ENCODE peak calls at places on chromosome 17, in ten cellular contexts. E, Q, P, V, Y, G, U, C, F and A are unnamed samples.

GRCh38 chr17:29358421-29358820 is 31.7 kb upstream of the TAOK1 start:
- DNase-seq in Q (no peak), Y (no peak), C (no peak), U (no peak), P (no peak), V (no peak), F (no peak), G (no peak), E (no peak), A (no peak)

GRCh38 chr17:33778505-33779398 is 476.3 kb upstream of the CCL2 start:
- DNase-seq in E (peak), G (peak), V (no peak), C (no peak), U (no peak), F (peak), P (peak), Y (peak), Q (peak), A (no peak)

GRCh38 chr17:68491864-68492263 is 20.4 kb upstream of the PRKAR1A start:
- DNase-seq in V (peak), U (no peak), Y (no peak), F (no peak), G (peak), E (no peak), P (peak), Q (no peak), C (peak), A (no peak)

GRCh38 chr17:56896968-56897359 is 16.9 kb downstream of the TRIM25 start:
- DNase-seq in Y (no peak), Q (no peak), U (no peak), E (no peak), P (peak), F (no peak), V (no peak), C (peak), G (peak), A (no peak)

GRCh38 chr17:40597168-40598020 is 32.1 kb upstream of the CCR7 start:
- DNase-seq in P (no peak), G (no peak), Q (no peak), Y (no peak), V (no peak), F (no peak), U (no peak), E (no peak), C (no peak), A (no peak)

GRCh38 chr17:43966276-43966675 is 12.5 kb upstream of the PYY start:
- DNase-seq in Q (no peak), E (no peak), P (no peak), U (no peak), Y (no peak), F (no peak), V (no peak), C (no peak), G (no peak), A (no peak)

GRCh38 chr17:77322534-77323412 is 182.0 kb downstream of the SEC14L1 start:
- DNase-seq in P (peak), E (peak), U (no peak), Y (peak), G (peak), F (peak), V (peak), C (peak), Q (no peak), A (peak)

GRCh38 chr17:68318103-68318991 is 27.1 kb downstream of the ARSG start:
- DNase-seq in U (no peak), G (peak), Y (peak), F (peak), Q (no peak), P (peak), C (no peak), E (peak), V (no peak), A (no peak)

GRCh38 chr17:6496116-6496481 is 51.8 kb downstream of the PIMREG start:
- DNase-seq in Q (peak), C (peak), F (no peak), P (no peak), U (no peak), Y (no peak), E (no peak), G (no peak), V (peak), A (peak)

GRCh38 chr17:14882131-14882530 is 383.0 kb downstream of the PMP22 start:
- DNase-seq in G (no peak), U (no peak), V (no peak), Q (no peak), P (no peak), Y (no peak), C (no peak), F (no peak), E (peak), A (no peak)

GRCh38 chr17:8807070-8807550 is 7.9 kb upstream of the MFSD6L start:
- DNase-seq in Q (no peak), Y (no peak), P (no peak), U (no peak), F (no peak), E (no peak), C (peak), V (no peak), G (no peak), A (no peak)

GRCh38 chr17:9905902-9906301 is 831 bp upstream of the RCVRN start:
- DNase-seq in C (no peak), E (no peak), F (peak), P (peak), Y (peak), G (no peak), U (no peak), V (no peak), Q (no peak), A (no peak)

GRCh38 chr17:57980522-57980921 is 7.5 kb downstream of the VEZF1 start:
- DNase-seq in F (no peak), Y (no peak), P (no peak), V (no peak), U (no peak), E (no peak), Q (no peak), G (no peak), C (peak), A (no peak)

GRCh38 chr17:65742433-65743312 is 181.2 kb upstream of the AXIN2 start:
- DNase-seq in E (peak), V (no peak), F (peak), P (no peak), C (no peak), Q (peak), Y (peak), G (no peak), U (no peak), A (no peak)

GRCh38 chr17:31085563-31085962 is 9.2 kb upstream of the NF1 start:
- DNase-seq in P (no peak), F (no peak), V (no peak), Q (no peak), Y (no peak), G (no peak), E (peak), U (no peak), C (no peak), A (no peak)

GRCh38 chr17:8532021-8532420 is 96.3 kb downstream of the NDEL1 start:
- DNase-seq in C (no peak), Y (peak), G (peak), Q (no peak), E (peak), P (peak), V (no peak), U (no peak), F (peak), A (no peak)

GRCh38 chr17:67639997-67640396 is 77.7 kb upstream of the NOL11 start:
- DNase-seq in F (no peak), G (no peak), P (no peak), Y (no peak), E (no peak), V (no peak), U (no peak), Q (no peak), C (no peak), A (no peak)

GRCh38 chr17:70298929-70299529 is 129.7 kb downstream of the KCNJ2 start:
- DNase-seq in G (no peak), C (no peak), E (no peak), V (no peak), U (no peak), Y (no peak), F (no peak), Q (no peak), P (no peak), A (no peak)

GRCh38 chr17:37821025-37821713 is 76.3 kb upstream of the HNF1B start:
- DNase-seq in F (no peak), Y (no peak), Q (no peak), P (no peak), U (no peak), E (peak), C (peak), V (no peak), G (no peak), A (no peak)

GRCh38 chr17:9204623-9205329 is 183.5 kb downstream of the NTN1 start:
- DNase-seq in C (no peak), Q (no peak), V (no peak), F (no peak), Y (no peak), U (no peak), G (no peak), E (no peak), P (no peak), A (no peak)

GRCh38 chr17:79597040-79597439 is 13.8 kb downstream of the RBFOX3 start:
- DNase-seq in Y (no peak), C (no peak), E (no peak), V (no peak), G (no peak), F (no peak), P (no peak), Q (no peak), U (no peak), A (no peak)

GRCh38 chr17:57720636-57721035 is 24.5 kb downstream of the CCDC182 start:
- DNase-seq in G (no peak), V (no peak), P (no peak), E (no peak), Y (no peak), F (no peak), U (no peak), Q (no peak), C (peak), A (no peak)

GRCh38 chr17:29342148-29342765 is 47.9 kb upstream of the TAOK1 start:
- DNase-seq in C (peak), Q (no peak), P (no peak), U (no peak), E (no peak), Y (no peak), F (no peak), G (no peak), V (no peak), A (no peak)

GRCh38 chr17:45234641-45235040 is 13.0 kb downstream of the FMNL1 start:
- DNase-seq in G (no peak), U (no peak), P (no peak), F (peak), C (no peak), V (no peak), E (no peak), Q (no peak), Y (no peak), A (no peak)

GRCh38 chr17:66971249-66971648 is 6.7 kb downstream of the CACNG4 start:
- DNase-seq in V (no peak), E (no peak), Q (no peak), C (no peak), Y (no peak), G (no peak), U (no peak), P (no peak), F (no peak), A (no peak)

GRCh38 chr17:57747221-57748017 is 2.3 kb upstream of the CCDC182 start:
- DNase-seq in P (peak), Q (no peak), F (peak), E (peak), U (no peak), V (no peak), G (peak), Y (peak), C (peak), A (no peak)

GRCh38 chr17:78318407-78318806 is 41.5 kb downstream of the SOCS3 start:
- DNase-seq in V (no peak), U (no peak), P (no peak), F (no peak), Q (no peak), Y (no peak), C (no peak), E (no peak), G (no peak), A (no peak)

DNA sequence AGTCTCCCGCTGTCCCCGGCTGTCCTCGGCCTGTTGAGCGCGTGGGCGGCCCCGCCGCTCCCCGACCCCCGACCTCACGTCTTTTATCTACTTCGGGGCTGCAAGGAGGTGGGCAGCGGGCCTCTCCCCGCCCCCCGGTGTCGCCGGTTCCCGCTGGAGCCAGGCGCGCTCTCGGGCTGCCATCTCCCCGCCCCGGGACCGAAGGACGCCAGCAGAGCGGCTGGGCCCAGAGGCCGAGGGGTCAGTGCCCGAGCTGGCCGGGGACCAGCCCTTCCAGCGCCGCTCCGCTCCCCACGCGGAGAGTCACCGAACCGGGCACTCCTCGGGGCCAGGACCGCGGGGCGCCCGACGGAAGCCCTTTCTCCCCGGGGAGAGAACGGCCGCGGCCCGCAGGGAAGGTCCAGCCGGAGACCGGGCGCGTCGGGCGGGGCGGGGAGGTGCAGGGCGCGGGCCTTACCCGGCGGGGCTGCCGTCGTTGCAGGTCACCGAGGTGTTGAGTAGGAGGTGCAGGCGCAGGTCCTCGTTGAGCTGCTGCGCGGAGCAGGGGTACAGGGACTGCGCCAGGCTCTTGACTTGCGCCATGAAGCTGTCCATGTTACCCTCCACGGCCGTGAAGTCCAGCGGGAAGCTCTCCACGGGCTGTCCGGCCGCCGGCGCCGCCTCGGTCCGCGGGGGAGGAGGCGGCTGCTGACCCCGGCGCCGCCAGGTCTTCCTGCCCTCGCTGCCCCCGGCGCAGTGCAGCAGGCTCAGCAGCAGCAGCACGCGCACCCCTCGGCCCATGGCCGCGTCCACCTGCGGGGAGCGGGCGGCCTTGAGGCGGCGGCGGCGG is 643 bp downstream of the NOTUM start:
- DNase-seq in V (no peak), P (no peak), E (no peak), F (no peak), G (no peak), Q (no peak), C (no peak), Y (no peak), U (no peak), A (peak)
- H3K4me3 ChIP-seq in V (peak), P (no peak), E (peak), F (peak), G (peak), Q (no peak), C (no peak), Y (peak), U (peak), A (peak)

GRCh38 chr17:27296427-27296979 is 2.6 kb downstream of the WSB1 start:
- DNase-seq in Q (no peak), U (no peak), G (no peak), C (no peak), E (peak), P (no peak), F (no peak), V (no peak), Y (peak), A (no peak)

GRCh38 chr17:27293359-27293897 is 486 bp upstream of the WSB1 start:
- DNase-seq in F (no peak), V (no peak), Q (no peak), E (no peak), G (no peak), U (no peak), P (no peak), C (no peak), Y (no peak), A (peak)

GRCh38 chr17:27295945-27296344 is 2.0 kb downstream of the WSB1 start:
- DNase-seq in V (no peak), Y (no peak), E (no peak), C (no peak), G (no peak), F (no peak), P (no peak), U (no peak), Q (no peak), A (no peak)

GRCh38 chr17:27293898-27294688 is at the start of gene WSB1:
- DNase-seq in Y (peak), F (peak), V (peak), P (peak), C (peak), U (peak), Q (peak), E (peak), G (peak), A (peak)

DNA sequence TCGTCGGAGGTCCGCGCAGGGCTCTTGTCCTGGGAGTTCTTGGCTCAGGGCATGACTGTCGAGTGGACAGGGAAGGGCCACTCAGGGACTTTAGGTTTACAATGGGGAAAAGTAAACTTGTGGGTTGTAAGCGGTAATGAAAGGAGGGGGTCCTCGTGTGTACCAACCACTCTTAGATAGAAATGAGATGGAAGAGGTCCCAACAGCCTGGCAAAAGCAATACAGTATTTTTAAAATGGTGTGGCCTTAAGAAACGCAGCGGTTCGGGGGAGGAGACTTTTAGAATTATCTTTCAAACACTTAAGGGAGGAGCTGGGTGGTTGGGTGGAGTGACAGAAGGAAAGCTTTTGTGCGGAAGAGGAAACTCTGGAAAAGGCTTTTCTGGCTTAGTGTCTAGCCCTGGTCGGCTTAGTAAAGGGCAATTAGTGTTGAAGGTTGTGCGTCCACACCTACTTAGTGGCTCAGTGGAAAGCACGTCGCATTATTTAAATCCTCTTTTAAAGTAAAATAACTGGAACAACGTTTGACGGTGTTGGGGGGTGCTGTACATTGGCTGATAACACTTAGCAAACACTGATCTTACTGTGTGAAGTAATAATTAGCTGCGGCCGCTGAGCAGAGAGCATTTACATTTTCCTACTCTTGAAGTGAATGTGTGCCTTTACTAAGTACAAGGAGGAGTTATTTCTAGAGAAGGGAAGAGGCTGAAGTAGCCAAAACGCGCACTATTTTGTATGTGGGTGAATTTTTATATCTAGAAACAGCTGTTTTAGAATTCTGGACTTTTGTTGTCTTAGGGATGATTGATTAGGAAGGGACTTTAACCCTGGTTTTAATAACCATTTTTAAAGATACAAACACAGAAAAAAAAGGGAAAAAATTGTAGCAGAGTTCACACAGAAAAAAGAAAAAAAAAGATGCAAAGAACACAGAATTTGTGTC is 1.0 kb downstream of the WSB1 start:
- DNase-seq in P (peak), V (no peak), G (peak), U (peak), C (peak), F (peak), E (peak), Q (no peak), Y (peak), A (peak)
- TF ChIP-seq POLR2A in P (no peak), V (peak), G (no peak), U (peak), C (peak), F (peak), E (peak), Q (no peak), Y (no peak), A (peak)

DNA sequence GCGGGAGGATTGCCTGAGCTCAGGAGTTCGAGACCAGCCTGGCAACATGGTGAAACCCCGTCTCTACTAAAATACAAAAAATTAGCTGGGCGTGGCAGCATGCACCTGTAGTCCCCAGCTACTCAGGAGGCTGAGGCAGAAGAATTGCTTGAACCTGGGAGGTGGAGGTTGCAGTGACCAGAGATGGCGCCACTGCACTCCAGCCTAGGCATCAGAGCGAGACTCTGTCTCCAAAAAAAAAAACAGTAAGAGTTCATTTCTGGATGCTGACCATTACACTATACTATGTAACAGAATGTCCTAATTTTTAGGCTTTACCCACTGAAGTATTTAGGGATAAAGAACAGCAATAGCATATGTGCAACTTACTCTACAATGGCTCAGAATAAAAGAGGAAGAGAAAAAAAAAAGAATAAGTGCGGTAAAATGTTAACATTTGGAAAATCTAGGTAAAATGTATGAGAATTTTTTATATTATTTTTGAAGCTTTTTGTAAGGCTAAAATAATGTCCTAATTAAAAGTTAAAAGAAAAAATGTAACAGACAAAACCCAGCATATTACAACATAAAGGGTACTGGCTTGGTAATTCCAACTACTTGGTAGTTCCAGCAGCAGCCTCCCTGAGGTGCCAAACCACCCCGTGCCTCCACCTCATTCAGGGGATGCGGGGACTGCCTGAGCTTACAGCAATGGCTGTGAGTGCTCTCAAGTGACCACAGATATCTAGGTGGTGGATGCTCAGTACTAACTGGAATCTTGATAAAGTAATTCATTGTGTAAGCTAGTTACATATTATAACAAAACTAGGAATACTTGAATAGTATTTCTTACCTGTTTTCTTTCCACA is 10.9 kb downstream of the COPS3 start:
- DNase-seq in E (no peak), G (no peak), C (no peak), P (peak), Y (no peak), Q (no peak), U (no peak), V (no peak), F (peak), A (no peak)
- TF ChIP-seq CTCF in E (no peak), G (no peak), C (no peak), P (no peak), Y (peak), Q (peak), U (no peak), V (no peak), F (peak), A (no peak)

DNA sequence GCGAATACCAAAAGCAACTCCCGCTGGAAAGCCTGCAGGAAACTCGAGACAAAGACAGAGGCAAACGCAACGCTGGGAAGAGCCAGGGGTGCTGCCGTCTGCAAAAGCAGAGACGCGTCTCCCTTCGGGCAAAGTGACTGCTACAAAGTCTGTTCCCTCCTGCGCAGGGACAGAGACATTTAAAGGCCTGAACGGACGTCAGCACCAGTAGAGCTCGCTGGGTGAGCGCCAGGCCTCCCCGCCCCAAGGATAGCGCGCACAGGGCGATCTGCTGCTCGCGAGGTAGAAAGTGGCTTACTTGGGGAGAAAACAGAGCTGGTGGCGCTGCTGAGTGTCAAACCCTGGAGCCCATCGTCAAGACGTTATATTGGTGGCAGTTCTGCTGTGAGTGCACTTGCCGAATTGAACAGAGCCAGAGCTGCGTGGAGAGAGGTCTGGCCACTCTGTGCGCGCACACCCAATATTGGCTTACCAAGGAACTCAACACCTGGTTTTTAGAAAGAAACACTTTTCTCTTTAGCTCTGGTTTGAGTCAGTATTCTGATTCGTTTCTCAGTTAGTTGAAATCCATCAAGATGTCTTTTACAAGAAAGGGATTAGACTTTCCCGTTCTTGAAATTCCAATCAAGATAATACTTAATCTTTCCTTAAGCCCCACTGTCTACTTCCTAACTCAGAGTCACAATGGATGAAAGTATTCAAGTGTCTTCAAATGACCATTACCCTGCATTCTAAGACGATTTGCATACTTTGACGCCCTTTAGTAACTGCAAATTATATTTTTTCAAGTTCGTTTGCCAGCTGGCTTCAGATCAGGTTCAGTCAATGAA is 190.1 kb downstream of the USP22 start:
- DNase-seq in P (peak), C (peak), V (no peak), U (no peak), Y (no peak), Q (no peak), E (no peak), F (no peak), G (no peak), A (peak)
- H3K4me3 ChIP-seq in P (no peak), C (no peak), V (no peak), U (peak), Y (peak), Q (peak), E (peak), F (no peak), G (peak), A (peak)